ENCODE peak calls at places on chromosome 11, in six cellular contexts. One of them, this sample, is unnamed.
A peak's percentile ranks its signal among the peaks of the same experiment; 100 is the strongest.

GRCh38 chr11:17475666-17476316 is 854 bp downstream of the ABCC8 start:
- DNase-seq in endothelial cell: peak; percentile 11
- DNase-seq in NCI-H774: no peak
- DNase-seq in cerebellum: no peak
- DNase-seq in GM04503: no peak
- DNase-seq in PC-3: no peak
- DNase-seq in this sample: no peak

GRCh38 chr11:61914471-61915171 is 2.7 kb downstream of the RAB3IL1 start:
- DNase-seq in NCI-H774: no peak
- DNase-seq in PC-3: no peak
- DNase-seq in endothelial cell: no peak
- DNase-seq in GM04503: no peak
- DNase-seq in cerebellum: no peak
- DNase-seq in this sample: no peak

GRCh38 chr11:72378704-72379383 is 55.5 kb downstream of the CLPB start:
- DNase-seq in PC-3: no peak
- DNase-seq in endothelial cell: no peak
- DNase-seq in cerebellum: peak; percentile 45
- DNase-seq in NCI-H774: no peak
- DNase-seq in GM04503: no peak
- DNase-seq in this sample: no peak

GRCh38 chr11:73295259-73295995 is 12.6 kb upstream of the ARHGEF17 start:
- DNase-seq in GM04503: peak; percentile 78
- DNase-seq in cerebellum: no peak
- DNase-seq in endothelial cell: peak; percentile 85
- DNase-seq in PC-3: peak; percentile 94
- DNase-seq in NCI-H774: peak; percentile 51
- DNase-seq in this sample: peak; percentile 56

GRCh38 chr11:125404811-125405481 is 91.1 kb downstream of the FEZ1 start:
- DNase-seq in NCI-H774: peak; percentile 5
- DNase-seq in cerebellum: peak; percentile 83
- DNase-seq in endothelial cell: peak; percentile 84
- DNase-seq in PC-3: peak; percentile 50
- DNase-seq in GM04503: no peak
- DNase-seq in this sample: peak; percentile 38

GRCh38 chr11:19398772-19399542 is 158.2 kb upstream of the E2F8 start:
- DNase-seq in NCI-H774: no peak
- DNase-seq in PC-3: peak; percentile 88
- DNase-seq in cerebellum: no peak
- DNase-seq in endothelial cell: no peak
- DNase-seq in GM04503: peak; percentile 82
- DNase-seq in this sample: no peak

GRCh38 chr11:67606150-67606476 is 623 bp upstream of the NDUFV1 start:
- DNase-seq in endothelial cell: no peak
- DNase-seq in NCI-H774: no peak
- DNase-seq in PC-3: no peak
- DNase-seq in cerebellum: no peak
- DNase-seq in GM04503: peak; percentile 6
- DNase-seq in this sample: no peak

GRCh38 chr11:17476317-17477083 is at the start of gene ABCC8:
- DNase-seq in cerebellum: peak; percentile 61
- DNase-seq in NCI-H774: peak; percentile 19
- DNase-seq in endothelial cell: peak; percentile 28
- DNase-seq in PC-3: no peak
- DNase-seq in GM04503: no peak
- DNase-seq in this sample: no peak

GRCh38 chr11:30585067-30585891 is 874 bp downstream of the MPPED2 start:
- DNase-seq in NCI-H774: no peak
- DNase-seq in endothelial cell: peak; percentile 46
- DNase-seq in GM04503: no peak
- DNase-seq in PC-3: no peak
- DNase-seq in cerebellum: peak; percentile 25
- DNase-seq in this sample: no peak

GRCh38 chr11:118842369-118842768 is 41.3 kb upstream of the CXCR5 start:
- DNase-seq in cerebellum: no peak
- DNase-seq in NCI-H774: no peak
- DNase-seq in GM04503: no peak
- DNase-seq in endothelial cell: no peak
- DNase-seq in PC-3: peak; percentile 59
- DNase-seq in this sample: no peak

GRCh38 chr11:68099474-68100405 is 21.4 kb downstream of the CHKA start:
- DNase-seq in GM04503: no peak
- DNase-seq in endothelial cell: no peak
- DNase-seq in NCI-H774: peak; percentile 67
- DNase-seq in cerebellum: no peak
- DNase-seq in PC-3: peak; percentile 20
- DNase-seq in this sample: no peak

GRCh38 chr11:76655466-76656086 is 15.0 kb downstream of the LRRC32 start:
- DNase-seq in GM04503: no peak
- DNase-seq in NCI-H774: no peak
- DNase-seq in PC-3: no peak
- DNase-seq in cerebellum: no peak
- DNase-seq in endothelial cell: no peak
- DNase-seq in this sample: no peak

GRCh38 chr11:101061606-101062005 is 68.0 kb downstream of the PGR start:
- DNase-seq in GM04503: no peak
- DNase-seq in cerebellum: no peak
- DNase-seq in NCI-H774: no peak
- DNase-seq in PC-3: no peak
- DNase-seq in endothelial cell: no peak
- DNase-seq in this sample: no peak

GRCh38 chr11:27381238-27381666 is 18.2 kb upstream of the CCDC34 start:
- DNase-seq in cerebellum: no peak
- DNase-seq in NCI-H774: no peak
- DNase-seq in GM04503: no peak
- DNase-seq in PC-3: no peak
- DNase-seq in endothelial cell: no peak
- DNase-seq in this sample: no peak

This sample was measured in CD8-positive, alpha-beta T cell.